ENCODE peak calls at places on chromosomes 4 and X, in ten cellular contexts. W, G, E, J, B, N, S, R, T and I are unnamed samples.

GRCh38 chr4:107647591-107647990 is 72.4 kb downstream of the PAPSS1 start:
- DNase-seq in W (no peak), G (no peak), E (no peak), J (no peak), B (no peak), N (no peak), S (peak), R (no peak), T (no peak), I (no peak)

GRCh38 chr4:168723020-168723419 is 226.2 kb downstream of the PALLD start:
- DNase-seq in W (no peak), G (no peak), E (peak), J (no peak), B (no peak), N (no peak), S (peak), R (no peak), T (no peak), I (no peak)

GRCh38 chrX:30570505-30570904 is 7.1 kb downstream of the TASL start:
- DNase-seq in W (no peak), G (no peak), E (peak), J (no peak), B (no peak), N (no peak), S (peak), R (no peak), T (no peak), I (no peak)

GRCh38 chrX:1610166-1610565 is 4.7 kb upstream of the ASMT start:
- DNase-seq in W (no peak), G (no peak), E (no peak), J (no peak), B (no peak), N (no peak), S (no peak), R (no peak), T (no peak), I (no peak)

GRCh38 chrX:82748901-82749505 is 759.1 kb upstream of the POU3F4 start:
- DNase-seq in W (no peak), G (no peak), E (peak), J (no peak), B (no peak), N (no peak), S (peak), R (no peak), T (no peak), I (no peak)

GRCh38 chrX:10089378-10089795 is 67.4 kb upstream of the CLCN4 start:
- DNase-seq in W (no peak), G (no peak), E (peak), J (no peak), B (no peak), N (peak), S (no peak), R (no peak), T (no peak), I (no peak)

GRCh38 chrX:72105436-72105835 is 26.3 kb downstream of the RTL5 start:
- DNase-seq in W (no peak), G (no peak), E (no peak), J (no peak), B (no peak), N (no peak), S (no peak), R (no peak), T (no peak), I (no peak)

GRCh38 chrX:120306640-120307039 is 4.6 kb downstream of the TMEM255A start:
- DNase-seq in W (no peak), G (no peak), E (peak), J (no peak), B (no peak), N (no peak), S (no peak), R (no peak), T (no peak), I (no peak)

GRCh38 chrX:102339312-102340298 is 92.6 kb downstream of the NXF2 start:
- DNase-seq in W (no peak), G (no peak), E (no peak), J (no peak), B (no peak), N (no peak), S (no peak), R (no peak), T (no peak), I (no peak)

GRCh38 chr4:90419124-90419711 is 292.0 kb downstream of the CCSER1 start:
- DNase-seq in W (no peak), G (no peak), E (peak), J (no peak), B (no peak), N (peak), S (peak), R (no peak), T (peak), I (no peak)

GRCh38 chrX:134725103-134725690 is 66.9 kb upstream of the PLAC1 start:
- DNase-seq in W (no peak), G (no peak), E (peak), J (no peak), B (no peak), N (no peak), S (no peak), R (no peak), T (no peak), I (no peak)

GRCh38 chr4:89111833-89112563 is 665 bp downstream of the TIGD2 start:
- DNase-seq in W (no peak), G (peak), E (peak), J (peak), B (no peak), N (peak), S (peak), R (no peak), T (no peak), I (no peak)

GRCh38 chrX:139815771-139816170 is 107.8 kb upstream of the MCF2 start:
- DNase-seq in W (no peak), G (no peak), E (no peak), J (no peak), B (no peak), N (no peak), S (no peak), R (no peak), T (no peak), I (no peak)

GRCh38 chrX:50697691-50698090 is 116.3 kb downstream of the SHROOM4 start:
- DNase-seq in W (no peak), G (peak), E (peak), J (no peak), B (no peak), N (peak), S (peak), R (no peak), T (peak), I (no peak)

GRCh38 chr4:113534698-113535097 is 226.8 kb downstream of the CAMK2D start:
- DNase-seq in W (no peak), G (no peak), E (no peak), J (no peak), B (no peak), N (no peak), S (peak), R (no peak), T (no peak), I (no peak)

GRCh38 chr4:156177941-156178340 is 224.3 kb upstream of the CTSO start:
- DNase-seq in W (no peak), G (no peak), E (no peak), J (no peak), B (no peak), N (no peak), S (no peak), R (no peak), T (no peak), I (no peak)

GRCh38 chr4:179836179-179837075 is 2394.2 kb upstream of the AGA start:
- DNase-seq in W (no peak), G (no peak), E (peak), J (no peak), B (no peak), N (no peak), S (no peak), R (no peak), T (no peak), I (no peak)

GRCh38 chr4:56755901-56756300 is 65.6 kb downstream of the SPINK2 start:
- DNase-seq in W (no peak), G (no peak), E (peak), J (no peak), B (no peak), N (peak), S (peak), R (no peak), T (no peak), I (no peak)

GRCh38 chr4:89469930-89470375 is 162.4 kb upstream of the GPRIN3 start:
- DNase-seq in W (no peak), G (peak), E (peak), J (no peak), B (no peak), N (no peak), S (peak), R (no peak), T (no peak), I (no peak)

GRCh38 chrX:110180928-110181310 is 137.0 kb downstream of the AMMECR1 start:
- DNase-seq in W (no peak), G (no peak), E (peak), J (no peak), B (no peak), N (peak), S (peak), R (no peak), T (no peak), I (no peak)

GRCh38 chr4:3248811-3249661 is at the start of gene MSANTD1:
- DNase-seq in W (peak), G (peak), E (no peak), J (no peak), B (no peak), N (no peak), S (peak), R (no peak), T (no peak), I (no peak)

GRCh38 chr4:54032558-54033135 is 31.8 kb downstream of the CHIC2 start:
- DNase-seq in W (no peak), G (no peak), E (no peak), J (no peak), B (no peak), N (no peak), S (no peak), R (no peak), T (no peak), I (no peak)

GRCh38 chr4:5137226-5137625 is 85.9 kb downstream of the STK32B start:
- DNase-seq in W (no peak), G (no peak), E (no peak), J (no peak), B (no peak), N (no peak), S (no peak), R (no peak), T (no peak), I (no peak)

DNA sequence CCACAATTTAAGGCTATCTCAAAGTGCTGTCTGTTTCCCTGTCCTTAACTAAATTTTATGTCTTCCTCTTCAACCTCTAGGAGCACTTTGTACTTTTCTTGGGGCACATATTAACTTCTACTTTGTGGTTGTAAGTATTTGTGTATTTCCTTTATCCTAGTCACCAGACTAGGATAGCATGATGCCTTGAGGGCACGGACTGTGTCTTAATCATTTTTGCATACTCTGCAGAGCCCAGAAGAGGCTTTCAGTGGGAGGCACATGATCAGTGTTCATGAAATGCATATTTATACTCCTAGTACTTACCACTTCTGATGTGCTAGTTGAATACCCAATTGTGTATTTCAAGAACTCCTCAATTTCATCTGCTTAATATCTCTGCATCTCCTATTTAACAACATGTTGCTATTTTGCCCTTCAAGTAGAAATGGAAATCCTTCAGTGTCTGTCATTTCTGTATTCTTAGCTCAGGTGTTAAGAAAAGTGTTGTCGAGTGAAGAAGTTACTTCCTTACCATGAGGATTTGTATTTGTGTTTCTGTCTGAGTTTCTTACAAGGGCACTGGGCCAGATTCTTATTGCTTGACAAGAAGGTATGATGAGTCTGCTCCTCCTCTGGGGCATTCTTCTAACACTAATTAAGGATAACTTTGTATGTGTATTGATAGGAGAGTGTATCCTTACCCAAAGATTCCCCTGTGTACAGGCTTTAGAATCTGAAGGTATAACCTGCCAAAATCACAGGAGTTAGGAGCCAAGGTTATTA is 28.3 kb upstream of the PGRMC2 start:
- DNase-seq in W (no peak), G (no peak), E (no peak), J (no peak), B (no peak), N (no peak), S (no peak), R (no peak), T (no peak), I (no peak)
- H3K4me3 ChIP-seq in W (no peak), G (no peak), E (no peak), J (no peak), B (no peak), N (no peak), S (no peak), R (no peak), T (no peak), I (no peak)

DNA sequence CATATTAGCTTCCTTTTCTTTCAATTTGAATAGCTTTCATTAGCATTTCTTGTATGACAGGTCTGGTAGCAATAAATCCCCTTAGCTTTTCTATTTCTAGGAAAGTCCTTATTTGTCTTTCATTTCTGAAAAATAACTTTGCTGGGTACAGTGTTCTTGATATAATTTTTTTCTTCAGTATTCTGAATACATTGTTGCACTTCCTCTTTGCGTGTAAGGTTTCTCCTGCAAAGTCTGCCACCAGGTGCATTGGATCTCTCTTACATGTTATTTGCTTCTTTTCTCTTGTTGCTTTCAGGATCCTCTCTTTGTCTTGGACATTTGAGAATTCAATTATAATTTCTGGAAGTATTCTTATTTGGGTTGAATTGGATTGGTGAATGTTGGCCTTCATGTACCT is 663.7 kb downstream of the GRXCR1 start:
- DNase-seq in W (no peak), G (no peak), E (no peak), J (no peak), B (no peak), N (no peak), S (no peak), R (no peak), T (no peak), I (no peak)
- H3K4me3 ChIP-seq in W (no peak), G (no peak), E (no peak), J (no peak), B (no peak), N (no peak), S (no peak), R (no peak), T (no peak), I (no peak)

DNA sequence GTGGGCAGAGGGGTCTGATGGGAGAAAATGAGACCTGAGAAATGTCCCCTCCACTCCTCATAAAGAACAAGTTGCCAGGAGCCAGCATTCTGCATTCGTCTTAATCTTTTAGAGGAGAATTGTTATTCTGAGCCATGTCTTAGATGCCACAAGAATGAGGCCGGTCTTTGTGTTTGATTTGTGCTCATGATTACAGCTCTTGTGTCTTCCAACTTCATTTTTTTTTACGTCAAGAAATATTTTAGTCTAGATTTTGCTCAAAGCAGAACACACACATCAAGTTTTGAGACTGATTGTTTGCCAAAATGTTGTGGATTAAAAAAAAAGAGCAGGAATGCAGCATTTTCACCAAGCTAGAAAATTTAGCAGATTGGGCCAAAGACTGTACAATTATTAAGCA is 130.6 kb upstream of the PITX2 start:
- DNase-seq in W (no peak), G (no peak), E (no peak), J (no peak), B (no peak), N (no peak), S (no peak), R (no peak), T (no peak), I (no peak)
- H3K4me3 ChIP-seq in W (no peak), G (no peak), E (no peak), J (no peak), B (no peak), N (no peak), S (no peak), R (no peak), T (no peak), I (no peak)

DNA sequence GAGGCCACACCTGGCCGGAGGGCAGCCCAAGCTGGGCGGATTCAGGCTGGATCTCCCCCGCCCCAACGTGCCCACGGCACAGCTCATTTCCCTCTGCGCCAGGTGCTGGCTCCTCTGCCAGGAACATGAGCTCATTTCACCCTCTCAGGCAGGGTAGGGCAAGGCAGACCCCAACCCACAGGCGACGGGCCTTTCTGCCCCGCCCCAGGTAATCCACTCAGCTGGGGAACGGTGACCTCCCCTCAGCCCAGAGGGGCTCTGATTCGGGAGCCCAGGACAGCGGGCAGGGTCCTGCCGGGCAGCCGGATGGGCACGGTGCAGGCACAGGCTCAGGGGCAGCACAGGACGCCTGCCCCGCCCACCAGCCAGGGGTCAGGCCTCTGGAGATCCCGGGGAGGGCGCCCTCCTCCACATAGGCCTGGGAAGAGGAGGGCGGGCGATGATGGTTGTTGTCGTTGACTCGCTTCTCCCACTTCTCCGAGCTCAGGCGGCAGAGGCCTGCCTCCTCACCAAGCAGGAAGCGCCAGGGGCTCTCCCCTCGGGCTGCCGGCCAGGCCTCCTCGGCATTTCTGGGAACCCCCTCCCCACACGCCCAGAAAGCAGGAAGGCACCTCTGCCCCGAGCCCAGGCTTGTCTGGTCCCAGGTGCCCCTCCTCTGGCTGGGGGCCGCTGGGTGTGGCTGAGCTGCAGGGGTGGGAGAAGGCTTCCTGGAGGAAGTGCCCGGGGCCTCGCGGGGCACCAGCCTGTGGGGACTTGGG is 31.1 kb downstream of the TACC3 start:
- DNase-seq in W (no peak), G (no peak), E (no peak), J (no peak), B (no peak), N (no peak), S (peak), R (peak), T (no peak), I (no peak)
- H3K4me3 ChIP-seq in W (no peak), G (no peak), E (no peak), J (no peak), B (no peak), N (no peak), S (no peak), R (no peak), T (no peak), I (no peak)